ENCODE peak calls at places on chromosome 19, in nine cellular contexts. U is transverse colon, K is lower lobe of right lung, I is HL-60, O is activated B cell treated with CpG ODN at 0.5 μM for 24 hours, H is GM12865, X is GM23248, C is Kasumi-1, L is GM04503. V is an unnamed sample.

GRCh38 chr19:56477429-56478338 is 539 bp upstream of the ZNF667 start:
- DNase-seq in X (peak; percentile 98), I (peak; percentile 92), K (peak; percentile 76), H (no peak), L (peak; percentile 68), U (peak; percentile 73), C (no peak), O (peak; percentile 73), V (no peak)

GRCh38 chr19:28686741-28687140 is 526.2 kb downstream of the UQCRFS1 start:
- DNase-seq in H (no peak), I (no peak), U (no peak), L (no peak), X (no peak), K (no peak), C (peak; percentile 12), O (no peak), V (peak; percentile 12)

GRCh38 chr19:3801412-3802096 is 15.4 kb upstream of the MATK start:
- DNase-seq in O (peak; percentile 40), L (no peak), I (no peak), X (peak; percentile 45), U (peak; percentile 37), H (peak; percentile 50), K (peak; percentile 66), C (no peak), V (no peak)

GRCh38 chr19:13861714-13862531 is 15.0 kb upstream of the NANOS3 start:
- DNase-seq in O (peak; percentile 92), C (peak; percentile 80), X (peak; percentile 92), H (peak; percentile 91), L (peak; percentile 80), U (peak; percentile 95), I (peak; percentile 76), K (peak; percentile 95), V (peak; percentile 79)

GRCh38 chr19:6773323-6773931 is 919 bp downstream of the VAV1 start:
- DNase-seq in L (no peak), C (peak; percentile 91), X (no peak), H (peak; percentile 86), I (peak; percentile 82), K (peak; percentile 73), U (peak; percentile 61), O (peak; percentile 60), V (peak; percentile 80)

GRCh38 chr19:45739498-45740439 is 6.5 kb downstream of the MEIOSIN start:
- DNase-seq in C (peak; percentile 28), O (no peak), X (no peak), I (no peak), H (peak; percentile 65), L (no peak), K (peak; percentile 69), U (no peak), V (no peak)

GRCh38 chr19:50803633-50804419 is 13.6 kb downstream of the ACP4 start:
- DNase-seq in O (no peak), H (peak; percentile 56), U (no peak), K (no peak), X (peak; percentile 59), L (no peak), C (peak; percentile 20), I (no peak), V (no peak)

GRCh38 chr19:50412419-50412818 is 6.3 kb upstream of the SPIB start:
- DNase-seq in H (no peak), X (no peak), I (no peak), K (no peak), L (no peak), C (no peak), O (no peak), U (no peak), V (no peak)

GRCh38 chr19:53518061-53518460 is 19.9 kb upstream of the ZNF331 start:
- DNase-seq in I (no peak), O (no peak), K (no peak), C (no peak), L (no peak), X (no peak), U (no peak), H (no peak), V (no peak)

GRCh38 chr19:41540041-41540695 is 35.8 kb upstream of the CEACAM21 start:
- DNase-seq in I (no peak), C (no peak), O (no peak), K (no peak), X (no peak), L (no peak), H (no peak), U (no peak), V (no peak)

GRCh38 chr19:32343550-32344262 is 1.7 kb upstream of the ZNF507 start:
- DNase-seq in U (no peak), C (no peak), O (no peak), X (no peak), I (no peak), H (no peak), K (no peak), L (no peak), V (no peak)

GRCh38 chr19:41746593-41747227 is 8.6 kb upstream of the CEACAM6 start:
- DNase-seq in L (no peak), O (no peak), I (peak; percentile 25), X (peak; percentile 74), U (peak; percentile 78), H (peak; percentile 61), K (peak; percentile 62), C (peak; percentile 87), V (peak; percentile 43)

GRCh38 chr19:41431426-41432386 is 4.5 kb upstream of the B3GNT8 start:
- DNase-seq in X (peak; percentile 49), U (no peak), L (no peak), H (peak; percentile 30), K (peak; percentile 57), I (no peak), C (peak; percentile 86), O (no peak), V (peak; percentile 44)

GRCh38 chr19:45476349-45476717 is 8.5 kb downstream of the FOSB start:
- DNase-seq in X (peak; percentile 10), L (no peak), C (no peak), U (no peak), H (no peak), O (no peak), K (no peak), I (no peak), V (no peak)

GRCh38 chr19:10290876-10291553 is 1.3 kb downstream of the ICAM5 start:
- DNase-seq in L (no peak), C (peak; percentile 57), K (peak; percentile 90), U (peak; percentile 76), H (peak; percentile 69), I (no peak), X (peak; percentile 80), O (peak; percentile 50), V (peak; percentile 56)

GRCh38 chr19:49680473-49681351 is 3.6 kb downstream of the PRMT1 start:
- DNase-seq in C (peak; percentile 90), H (peak; percentile 93), K (peak; percentile 93), X (peak; percentile 83), O (peak; percentile 98), U (peak; percentile 93), I (no peak), L (no peak), V (peak; percentile 75)

GRCh38 chr19:48468806-48469055 is 438 bp upstream of the CYTH2 start:
- DNase-seq in O (no peak), H (no peak), C (no peak), K (no peak), I (no peak), X (no peak), U (no peak), L (no peak), V (no peak)

GRCh38 chr19:4529924-4530522 is 5.0 kb downstream of the PLIN5 start:
- DNase-seq in O (no peak), U (no peak), C (no peak), X (no peak), L (no peak), I (no peak), K (no peak), H (no peak), V (no peak)

GRCh38 chr19:18920400-18920799 is 885 bp downstream of the DDX49 start:
- DNase-seq in K (no peak), I (no peak), H (no peak), O (no peak), X (no peak), C (no peak), U (no peak), L (no peak), V (no peak)

GRCh38 chr19:10152100-10152499 is 32.4 kb upstream of the EIF3G start:
- DNase-seq in C (no peak), I (no peak), H (no peak), L (no peak), K (no peak), U (no peak), X (peak; percentile 48), O (no peak), V (no peak)

GRCh38 chr19:9847087-9847671 is 12.1 kb downstream of the PIN1 start:
- DNase-seq in H (peak; percentile 20), I (peak; percentile 61), U (peak; percentile 28), O (no peak), X (peak; percentile 99), C (peak; percentile 61), K (no peak), L (peak; percentile 73), V (no peak)

GRCh38 chr19:36097036-36097435 is 13.9 kb upstream of the OVOL3 start:
- DNase-seq in L (no peak), O (no peak), K (no peak), C (no peak), X (no peak), H (no peak), U (no peak), I (no peak), V (no peak)

GRCh38 chr19:5803752-5804515 is 933 bp upstream of the NRTN start:
- DNase-seq in L (no peak), U (peak; percentile 95), O (peak; percentile 83), X (peak; percentile 89), K (peak; percentile 91), H (peak; percentile 92), I (peak; percentile 90), C (peak; percentile 91), V (peak; percentile 90)

GRCh38 chr19:50480281-50481111 is 3.8 kb upstream of the GARIN5A start:
- DNase-seq in L (no peak), C (no peak), U (no peak), K (no peak), O (no peak), X (no peak), I (no peak), H (no peak), V (no peak)

GRCh38 chr19:13072206-13072898 is 30.3 kb downstream of the LYL1 start:
- DNase-seq in U (no peak), I (no peak), K (no peak), H (no peak), L (no peak), O (no peak), C (no peak), X (no peak), V (no peak)